ENCODE peak calls at places on chromosomes 13 and 19, in ten cellular contexts. B is lower leg skin, H is GM13976, L is amygdala, R is T-helper 1 cell, Q is substantia nigra, M is NCI-H1417, F is cardiac muscle cell, D is NCI-H460, Z is left ventricle myocardium inferior. I is an unnamed sample.

GRCh38 chr13:109657395-109657794 is 129.0 kb downstream of the IRS2 start:
- DNase-seq in B (no peak), H (no peak), L (no peak), R (no peak), Q (no peak), M (no peak), F (peak; percentile 38), D (no peak), Z (no peak), I (no peak)

GRCh38 chr19:11519138-11519537 is 9.8 kb downstream of the ECSIT start:
- DNase-seq in B (no peak), H (no peak), L (no peak), R (no peak), Q (no peak), M (no peak), F (no peak), D (no peak), Z (no peak), I (no peak)

GRCh38 chr13:103539265-103539664 is 473.0 kb upstream of the SLC10A2 start:
- DNase-seq in B (no peak), H (no peak), L (peak; percentile 0), R (no peak), Q (no peak), M (peak; percentile 98), F (no peak), D (no peak), Z (peak; percentile 20), I (peak; percentile 75)

GRCh38 chr13:66329988-66330429 is 900.1 kb downstream of the PCDH9 start:
- DNase-seq in B (no peak), H (no peak), L (no peak), R (no peak), Q (no peak), M (no peak), F (no peak), D (no peak), Z (no peak), I (no peak)

GRCh38 chr13:33639640-33640080 is 178.3 kb upstream of the RFC3 start:
- DNase-seq in B (no peak), H (peak; percentile 32), L (no peak), R (no peak), Q (no peak), M (no peak), F (no peak), D (no peak), Z (no peak), I (no peak)

GRCh38 chr13:22235950-22236290 is 565.0 kb downstream of the FGF9 start:
- DNase-seq in B (no peak), H (no peak), L (no peak), R (no peak), Q (no peak), M (no peak), F (no peak), D (no peak), Z (no peak), I (no peak)

GRCh38 chr13:50132937-50133276 is 117.7 kb downstream of the KCNRG start:
- DNase-seq in B (no peak), H (no peak), L (no peak), R (no peak), Q (no peak), M (no peak), F (no peak), D (no peak), Z (no peak), I (no peak)

GRCh38 chr13:67632590-67632989 is 402.5 kb upstream of the PCDH9 start:
- DNase-seq in B (no peak), H (no peak), L (no peak), R (no peak), Q (no peak), M (no peak), F (no peak), D (no peak), Z (no peak), I (no peak)

GRCh38 chr13:59409211-59409610 is 754.5 kb downstream of the DIAPH3 start:
- DNase-seq in B (no peak), H (no peak), L (peak; percentile 3), R (no peak), Q (peak; percentile 1), M (no peak), F (peak; percentile 80), D (no peak), Z (peak; percentile 79), I (no peak)

GRCh38 chr13:113665582-113666323 is 1.3 kb upstream of the GRK1 start:
- DNase-seq in B (no peak), H (no peak), L (no peak), R (no peak), Q (no peak), M (no peak), F (no peak), D (no peak), Z (peak; percentile 3), I (peak; percentile 3)

GRCh38 chr13:36151591-36151990 is 20.4 kb upstream of the DCLK1 start:
- DNase-seq in B (no peak), H (no peak), L (no peak), R (no peak), Q (no peak), M (no peak), F (no peak), D (no peak), Z (no peak), I (no peak)